ENCODE peak calls at places on chromosome 21, in six cellular contexts. N is stimulated activated CD4-positive, alpha-beta T cell treated with anti-CD3 and anti-CD28 coated beads, Interleukin-1b, Interleukin-23, amount 100 ng/mL, for 24 hours; R is left kidney; Z is HT-29; E is T-helper 9 cell; B is lung. T is an unnamed sample.

GRCh38 chr21:36188081-36188681 is 31.6 kb downstream of the DOP1B start:
- DNase-seq in Z (peak), N (no peak), B (peak), R (peak), E (no peak), T (no peak)

GRCh38 chr21:38048241-38048640 is 132.0 kb upstream of the KCNJ6 start:
- DNase-seq in E (no peak), B (no peak), Z (no peak), R (no peak), N (no peak), T (no peak)

GRCh38 chr21:31335957-31336738 is 7.9 kb downstream of the TIAM1 start:
- DNase-seq in E (no peak), R (no peak), Z (no peak), N (no peak), B (no peak), T (no peak)

GRCh38 chr21:45423201-45423955 is 18.4 kb downstream of the COL18A1 start:
- DNase-seq in R (peak), N (no peak), E (no peak), Z (no peak), B (no peak), T (no peak)

GRCh38 chr21:38310619-38311018 is 53.8 kb downstream of the KCNJ15 start:
- DNase-seq in E (no peak), R (no peak), Z (no peak), B (no peak), N (no peak), T (no peak)

GRCh38 chr21:27645285-27645684 is 678.4 kb upstream of the ADAMTS5 start:
- DNase-seq in R (no peak), Z (no peak), B (no peak), N (no peak), E (no peak), T (no peak)

GRCh38 chr21:33763573-33763881 is 121.2 kb downstream of the ITSN1 start:
- DNase-seq in B (no peak), R (no peak), E (no peak), Z (no peak), N (no peak), T (no peak)

GRCh38 chr21:44011123-44011773 is 861 bp upstream of the TRAPPC10 start:
- DNase-seq in R (no peak), N (no peak), B (no peak), E (no peak), Z (no peak), T (no peak)

GRCh38 chr21:18677632-18678031 is 274.0 kb upstream of the TMPRSS15 start:
- DNase-seq in Z (no peak), N (no peak), B (no peak), E (no peak), R (no peak), T (no peak)

GRCh38 chr21:17925900-17926299 is 106.7 kb upstream of the C21orf91 start:
- DNase-seq in B (no peak), E (no peak), Z (peak), R (peak), N (no peak), T (no peak)

GRCh38 chr21:28632718-28633408 is 359.8 kb downstream of the LTN1 start:
- DNase-seq in E (no peak), N (no peak), B (no peak), Z (no peak), R (no peak), T (no peak)

GRCh38 chr21:36164427-36164784 is 7.8 kb downstream of the DOP1B start:
- DNase-seq in Z (peak), R (peak), E (no peak), B (no peak), N (no peak), T (no peak)

GRCh38 chr21:31336739-31337040 is 7.4 kb downstream of the TIAM1 start:
- DNase-seq in Z (no peak), E (no peak), N (no peak), B (no peak), R (no peak), T (no peak)

GRCh38 chr21:42552407-42553336 is 39.0 kb downstream of the SLC37A1 start:
- DNase-seq in R (no peak), N (no peak), Z (no peak), E (no peak), B (no peak), T (peak)

GRCh38 chr21:28754127-28754611 is 238.5 kb downstream of the LTN1 start:
- DNase-seq in B (no peak), N (no peak), E (no peak), Z (no peak), R (no peak), T (no peak)

GRCh38 chr21:17590443-17590842 is 22.3 kb downstream of the BTG3 start:
- DNase-seq in R (no peak), Z (no peak), B (no peak), N (no peak), E (no peak), T (no peak)

GRCh38 chr21:46604975-46605758 is at the start of gene S100B:
- DNase-seq in B (no peak), R (peak), E (no peak), N (no peak), Z (no peak), T (no peak)

GRCh38 chr21:45262616-45263015 is 25.1 kb downstream of the POFUT2 start:
- DNase-seq in N (no peak), Z (peak), E (no peak), R (no peak), B (no peak), T (no peak)

T was measured in activated T-cell treated with anti-CD3 and anti-CD28 coated beads, Interleukin-2, amount 50 U/mL, for 1 hour.